ENCODE peak calls at places on chromosomes 13 and 19, in five cellular contexts. G is HCT116, D is SK-N-SH, I is K562, T is H1. K is an unnamed sample.
A peak's percentile ranks its signal among the peaks of the same experiment; 100 is the strongest.

GRCh38 chr13:94254737-94255136 is 224.7 kb downstream of the DCT start:
- DNase-seq in G (no peak), D (no peak), I (no peak), T (no peak), K (no peak)

GRCh38 chr13:113390874-113391497 is 27.1 kb upstream of the GRTP1 start:
- DNase-seq in G (no peak), I (no peak), D (peak; percentile 1), T (no peak), K (no peak)

GRCh38 chr19:7078007-7078406 is 8.5 kb downstream of the ZNF557 start:
- DNase-seq in T (no peak), I (no peak), D (no peak), G (no peak), K (no peak)

GRCh38 chr19:18603255-18603957 is 3.2 kb downstream of the CRLF1 start:
- DNase-seq in D (peak; percentile 78), G (no peak), I (peak; percentile 49), T (no peak), K (no peak)

GRCh38 chr13:73608157-73608516 is 526.1 kb downstream of the KLF12 start:
- DNase-seq in T (no peak), G (no peak), I (no peak), D (no peak), K (no peak)

GRCh38 chr13:29925457-29925856 is 75.0 kb upstream of the UBL3 start:
- DNase-seq in D (peak; percentile 50), G (no peak), I (no peak), T (no peak), K (peak; percentile 13)

GRCh38 chr13:20610006-20610405 is 43.0 kb downstream of the IFT88 start:
- DNase-seq in D (no peak), I (no peak), T (no peak), G (no peak), K (no peak)

GRCh38 chr19:52653161-52653560 is 15.0 kb upstream of the ZNF83 start:
- DNase-seq in G (no peak), I (no peak), D (no peak), T (no peak), K (no peak)

GRCh38 chr13:44759723-44760360 is 183.7 kb upstream of the TSC22D1 start:
- DNase-seq in T (no peak), G (no peak), I (no peak), D (no peak), K (peak; percentile 35)

GRCh38 chr19:54207908-54208783 is 7.5 kb downstream of the RPS9 start:
- DNase-seq in I (peak; percentile 44), D (no peak), G (no peak), T (no peak), K (no peak)

GRCh38 chr19:12872255-12872654 is 9.0 kb downstream of the DNASE2 start:
- DNase-seq in T (no peak), D (no peak), I (no peak), G (no peak), K (no peak)

GRCh38 chr19:50358483-50359431 is 6.7 kb downstream of the NAPSA start:
- DNase-seq in G (no peak), D (peak; percentile 89), T (no peak), I (peak; percentile 95), K (no peak)

GRCh38 chr19:50359432-50359818 is 6.0 kb downstream of the NAPSA start:
- DNase-seq in D (no peak), T (no peak), G (no peak), I (no peak), K (no peak)

GRCh38 chr19:50357178-50358100 is 8.0 kb downstream of the NAPSA start:
- DNase-seq in G (no peak), T (peak; percentile 56), D (peak; percentile 70), I (peak; percentile 75), K (peak; percentile 21)

GRCh38 chr19:50352242-50352641 is 13.2 kb downstream of the NAPSA start:
- DNase-seq in T (no peak), G (no peak), D (no peak), I (no peak), K (no peak)

GRCh38 chr19:50356691-50357177 is 8.7 kb downstream of the NAPSA start:
- DNase-seq in D (no peak), T (no peak), G (no peak), I (no peak), K (no peak)
- TF ChIP-seq JUND in D (no peak), T (no peak), G (no peak), I (no peak), K (no peak)

GRCh38 chr13:72541674-72542073 is 185.8 kb downstream of the MZT1 start:
- DNase-seq in T (no peak), D (no peak), G (no peak), I (no peak), K (no peak)

GRCh38 chr13:72542241-72542640 is 185.2 kb downstream of the MZT1 start:
- DNase-seq in G (no peak), I (no peak), T (no peak), D (no peak), K (no peak)

GRCh38 chr13:72545030-72545719 is 182.3 kb downstream of the MZT1 start:
- DNase-seq in I (no peak), G (no peak), D (no peak), T (no peak), K (no peak)

GRCh38 chr13:72540818-72541217 is 186.6 kb downstream of the MZT1 start:
- DNase-seq in G (no peak), T (no peak), D (no peak), I (no peak), K (no peak)

DNA sequence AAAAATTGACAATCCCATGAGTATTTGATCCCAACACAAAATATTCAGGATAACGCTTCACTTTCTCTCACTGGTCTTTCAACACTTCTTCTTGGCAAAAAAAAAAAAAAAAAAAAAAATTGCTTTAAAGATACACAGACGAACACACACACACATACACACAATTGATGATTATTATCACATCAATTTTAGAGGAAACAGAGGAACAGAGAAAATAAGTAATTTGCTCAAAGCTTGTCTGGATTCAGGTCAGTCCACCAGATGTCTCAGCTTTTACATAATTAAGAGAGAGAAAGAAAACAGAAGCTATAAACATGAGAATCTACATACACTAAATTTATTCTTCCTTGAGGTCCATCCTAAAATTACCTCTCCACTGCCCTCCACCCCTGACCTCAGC is 183.4 kb downstream of the MZT1 start:
- DNase-seq in I (no peak), G (no peak), T (no peak), D (no peak), K (no peak)
- TF ChIP-seq JUND in I (no peak), G (no peak), T (no peak), D (no peak), K (no peak)

GRCh38 chr13:51252954-51253531 is 30.8 kb downstream of the FAM124A start:
- DNase-seq in I (no peak), G (no peak), T (no peak), D (no peak), K (no peak)
- TF ChIP-seq JUND in I (no peak), G (no peak), T (no peak), D (no peak), K (no peak)

DNA sequence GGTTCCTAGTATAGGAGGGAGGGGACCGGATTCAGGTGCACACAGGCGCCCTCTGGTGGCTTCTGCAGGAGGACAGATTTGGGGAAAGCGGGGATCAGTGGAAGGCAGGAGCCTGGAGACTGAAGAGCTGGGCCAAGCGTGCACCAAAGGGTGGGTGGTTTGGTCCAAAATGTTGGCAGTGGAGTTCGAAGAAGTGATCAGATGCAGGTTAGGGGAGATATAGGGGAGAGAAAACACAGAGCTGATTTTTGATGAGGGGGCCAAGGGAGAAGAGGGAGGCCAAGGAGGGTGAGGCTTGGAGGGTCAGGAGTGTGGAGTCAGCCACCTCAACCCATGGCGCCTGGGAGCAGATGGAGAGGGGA is 6.8 kb upstream of the CARM1 start:
- DNase-seq in D (peak; percentile 91), T (no peak), I (peak; percentile 83), G (peak; percentile 56), K (peak; percentile 72)
- TF ChIP-seq JUND in D (no peak), T (no peak), I (peak; percentile 54), G (no peak), K (no peak)